ENCODE peak calls at places on chromosomes 3 and 15, in four cellular contexts. S is right lobe of liver, O is GM12892, G is endothelial cell of umbilical vein. L is an unnamed sample.
A peak's percentile ranks its signal among the peaks of the same experiment; 100 is the strongest.

GRCh38 chr15:100264994-100265640 is 76.7 kb downstream of the ADAMTS17 start:
- DNase-seq in S (no peak), G (no peak), O (no peak), L (no peak)

GRCh38 chr3:18843930-18844329 is 304.4 kb upstream of the KCNH8 start:
- DNase-seq in S (no peak), G (no peak), O (no peak), L (no peak)

GRCh38 chr3:114380233-114380645 is 86.4 kb downstream of the TIGIT start:
- DNase-seq in G (no peak), O (no peak), S (no peak), L (peak; percentile 29)

GRCh38 chr3:65368866-65369265 is 669.9 kb downstream of the MAGI1 start:
- DNase-seq in O (no peak), S (no peak), G (no peak), L (no peak)

GRCh38 chr3:107429330-107430181 is 52.3 kb downstream of the CCDC54 start:
- DNase-seq in G (peak; percentile 83), S (peak; percentile 80), O (peak; percentile 53), L (peak; percentile 75)

GRCh38 chr15:89143503-89144162 is 55.4 kb downstream of the ABHD2 start:
- DNase-seq in G (peak; percentile 88), S (no peak), O (no peak), L (no peak)

GRCh38 chr3:55474213-55474632 is 12.9 kb downstream of the WNT5A start:
- DNase-seq in S (no peak), O (no peak), G (no peak), L (no peak)

GRCh38 chr15:53536479-53537120 is 222.9 kb downstream of the WDR72 start:
- DNase-seq in O (no peak), G (no peak), S (no peak), L (no peak)

GRCh38 chr15:29690765-29691475 is 131.3 kb downstream of the TJP1 start:
- DNase-seq in S (no peak), G (no peak), O (no peak), L (no peak)

GRCh38 chr3:188727052-188727451 is 444.7 kb upstream of the TPRG1 start:
- DNase-seq in O (no peak), S (no peak), G (no peak), L (no peak)

GRCh38 chr3:69406156-69406555 is 20.3 kb upstream of the FRMD4B start:
- DNase-seq in G (peak; percentile 71), O (no peak), S (no peak), L (no peak)

GRCh38 chr3:140505256-140505655 is 172.6 kb upstream of the TRIM42 start:
- DNase-seq in G (no peak), O (no peak), S (no peak), L (no peak)

GRCh38 chr15:27410986-27411385 is 440.0 kb downstream of the GABRG3 start:
- DNase-seq in O (no peak), S (no peak), G (no peak), L (no peak)

GRCh38 chr15:52200831-52201365 is 9.7 kb upstream of the GNB5 start:
- DNase-seq in S (no peak), G (peak; percentile 37), O (no peak), L (no peak)

GRCh38 chr15:92672102-92672501 is 16.5 kb upstream of the FAM174B start:
- DNase-seq in O (no peak), S (no peak), G (no peak), L (no peak)

GRCh38 chr15:64865998-64866520 is 24.3 kb downstream of the PLEKHO2 start:
- DNase-seq in G (no peak), S (no peak), O (no peak), L (peak; percentile 29)

GRCh38 chr3:131543714-131544113 is 40.9 kb upstream of the MRPL3 start:
- DNase-seq in G (peak; percentile 82), O (no peak), S (peak; percentile 75), L (peak; percentile 42)

GRCh38 chr3:53495518-53496501 is 1.4 kb downstream of the CACNA1D start:
- DNase-seq in O (peak; percentile 21), S (no peak), G (no peak), L (peak; percentile 17)

GRCh38 chr15:39782441-39783138 is at the start of gene FSIP1:
- DNase-seq in G (peak; percentile 97), S (peak; percentile 96), O (peak; percentile 91), L (peak; percentile 98)
- TF ChIP-seq POLR2A in G (peak; percentile 90), S (peak; percentile 76), O (peak; percentile 89), L (peak; percentile 70)

DNA sequence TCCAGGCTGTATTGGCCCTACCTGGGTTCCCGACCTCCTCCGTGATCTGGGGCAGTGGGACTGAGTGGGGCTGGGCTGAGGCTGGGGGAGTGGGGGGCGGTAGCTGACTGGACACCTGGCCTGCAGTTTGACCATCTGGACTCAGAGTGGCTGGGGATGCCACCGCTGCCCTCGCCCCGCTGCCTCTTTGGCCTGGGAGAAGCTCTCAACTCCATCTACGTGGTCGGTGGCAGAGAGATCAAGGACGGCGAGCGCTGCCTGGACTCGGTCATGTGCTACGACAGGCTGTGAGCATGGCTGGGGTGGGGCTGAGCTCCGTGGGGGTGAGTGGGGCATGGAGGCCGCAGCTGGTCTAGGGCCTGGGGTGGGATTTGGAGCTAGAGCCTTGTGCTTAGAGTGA is 2.7 kb downstream of the KLHL40 start:
- DNase-seq in G (no peak), S (no peak), O (no peak), L (no peak)
- TF ChIP-seq POLR2A in G (no peak), S (no peak), O (no peak), L (no peak)

GRCh38 chr15:41935566-41936020 is 36.8 kb downstream of the EHD4 start:
- DNase-seq in O (no peak), S (no peak), G (no peak), L (no peak)

GRCh38 chr15:41932939-41933725 is 39.2 kb downstream of the EHD4 start:
- DNase-seq in O (no peak), G (no peak), S (no peak), L (no peak)

GRCh38 chr15:41936155-41936554 is 36.2 kb downstream of the EHD4 start:
- DNase-seq in O (no peak), S (no peak), G (no peak), L (no peak)

GRCh38 chr15:41933771-41934170 is 38.6 kb downstream of the EHD4 start:
- DNase-seq in O (no peak), S (no peak), G (peak; percentile 55), L (peak; percentile 57)

GRCh38 chr15:41934843-41935242 is 37.5 kb downstream of the EHD4 start:
- DNase-seq in S (no peak), O (no peak), G (peak; percentile 71), L (peak; percentile 61)
- TF ChIP-seq POLR2A in S (no peak), O (peak; percentile 48), G (no peak), L (no peak)

GRCh38 chr15:90901799-90902655 is 1.1 kb upstream of the MAN2A2 start:
- DNase-seq in O (peak; percentile 93), S (peak; percentile 84), G (peak; percentile 88), L (peak; percentile 82)
- TF ChIP-seq POLR2A in O (peak; percentile 36), S (peak; percentile 77), G (peak; percentile 78), L (peak; percentile 60)

GRCh38 chr3:143123353-143123974 is 3.9 kb downstream of the CHST2 start:
- DNase-seq in S (no peak), G (no peak), O (no peak), L (no peak)
- TF ChIP-seq POLR2A in S (no peak), G (no peak), O (peak; percentile 61), L (no peak)

L was measured in transverse colon.